ENCODE peak calls at places on chromosomes 7 and 10, in five cellular contexts. P is heart left ventricle, G is neuronal stem cell, F is uterus, U is body of pancreas. W is an unnamed sample.

GRCh38 chr7:100949931-100950443 is 653 bp downstream of the MUC3A start:
- DNase-seq in P (no peak), G (no peak), F (no peak), U (no peak), W (no peak)

GRCh38 chr10:49534670-49535381 is 4.1 kb downstream of the ERCC6 start:
- DNase-seq in P (no peak), G (no peak), F (no peak), U (no peak), W (no peak)

GRCh38 chr10:24642921-24643678 is 80.6 kb downstream of the ARHGAP21 start:
- DNase-seq in P (no peak), G (no peak), F (no peak), U (peak; percentile 16), W (peak; percentile 20)

GRCh38 chr10:78309536-78310237 is 276.0 kb downstream of the RPS24 start:
- DNase-seq in P (no peak), G (no peak), F (no peak), U (no peak), W (no peak)

GRCh38 chr10:108250954-108251620 is 1086.6 kb upstream of the SORCS1 start:
- DNase-seq in P (no peak), G (no peak), F (no peak), U (no peak), W (peak; percentile 34)

GRCh38 chr10:25017661-25018060 is 1.2 kb downstream of the THNSL1 start:
- DNase-seq in P (no peak), G (no peak), F (no peak), U (no peak), W (no peak)

GRCh38 chr7:21939858-21940322 is 5.8 kb downstream of the CDCA7L start:
- DNase-seq in P (no peak), G (no peak), F (no peak), U (no peak), W (no peak)

GRCh38 chr7:145633513-145633912 is 483.1 kb upstream of the CNTNAP2 start:
- DNase-seq in P (no peak), G (no peak), F (no peak), U (no peak), W (no peak)

GRCh38 chr7:138919256-138919655 is 61.9 kb downstream of the KIAA1549 start:
- DNase-seq in P (no peak), G (no peak), F (no peak), U (no peak), W (no peak)

GRCh38 chr10:124446830-124447740 is 2.8 kb downstream of the NKX1-2 start:
- DNase-seq in P (no peak), G (no peak), F (no peak), U (no peak), W (no peak)

GRCh38 chr10:37741831-37742230 is 115.6 kb downstream of the ZNF248 start:
- DNase-seq in P (no peak), G (no peak), F (no peak), U (no peak), W (no peak)

GRCh38 chr7:143979999-143980398 is 20.1 kb upstream of the OR6B1 start:
- DNase-seq in P (no peak), G (no peak), F (no peak), U (peak; percentile 38), W (no peak)

GRCh38 chr10:52965938-52966401 is 193.4 kb upstream of the MBL2 start:
- DNase-seq in P (no peak), G (peak; percentile 44), F (no peak), U (no peak), W (no peak)

GRCh38 chr7:149529136-149529718 is 31.6 kb upstream of the ZNF746 start:
- DNase-seq in P (no peak), G (no peak), F (no peak), U (no peak), W (no peak)

GRCh38 chr10:104937528-104937927 is 296.4 kb downstream of the SORCS3 start:
- DNase-seq in P (no peak), G (no peak), F (no peak), U (peak; percentile 58), W (no peak)

GRCh38 chr10:103493911-103494877 is 689 bp downstream of the NEURL1 start:
- DNase-seq in P (no peak), G (no peak), F (peak; percentile 60), U (peak; percentile 43), W (peak; percentile 25)

GRCh38 chr7:17195576-17195975 is 102.9 kb upstream of the AHR start:
- DNase-seq in P (no peak), G (no peak), F (no peak), U (no peak), W (no peak)

GRCh38 chr10:78149193-78149592 is 115.5 kb downstream of the RPS24 start:
- DNase-seq in P (no peak), G (no peak), F (no peak), U (no peak), W (peak; percentile 5)

GRCh38 chr7:158549176-158549833 is 38.3 kb downstream of the PTPRN2 start:
- DNase-seq in P (peak; percentile 59), G (no peak), F (peak; percentile 21), U (peak; percentile 46), W (no peak)
- H3K27ac ChIP-seq in P (no peak overlapping the region), G (no peak overlapping the region), F (no peak overlapping the region), U (no peak overlapping the region), W (no peak overlapping the region)

GRCh38 chr7:120961638-120962173 is 11.1 kb downstream of the ING3 start:
- DNase-seq in P (no peak), G (no peak), F (no peak), U (no peak), W (no peak)

GRCh38 chr7:120964088-120964487 is 13.5 kb downstream of the ING3 start:
- DNase-seq in P (no peak), G (no peak), F (no peak), U (no peak), W (no peak)

GRCh38 chr7:120966961-120967360 is 16.4 kb downstream of the ING3 start:
- DNase-seq in P (no peak), G (no peak), F (no peak), U (no peak), W (no peak)
- H3K36me3 ChIP-seq in P (peaks cover 65% of the 10 kb centered on the region), G (peaks cover 79% of the 10 kb centered on the region), F (no peaks in the 10 kb centered on the region), U (peaks cover 19% of the 10 kb centered on the region), W (peaks cover 53% of the 10 kb centered on the region)

GRCh38 chr10:80496555-80497172 is 41.0 kb upstream of the SH2D4B start:
- DNase-seq in P (no peak), G (no peak), F (no peak), U (no peak), W (no peak)
- H3K27ac ChIP-seq in P (peak overlapping the region; percentile 78), G (no peak overlapping the region), F (peak overlapping the region; percentile 83), U (peak overlapping the region; percentile 32), W (no peak overlapping the region)

DNA sequence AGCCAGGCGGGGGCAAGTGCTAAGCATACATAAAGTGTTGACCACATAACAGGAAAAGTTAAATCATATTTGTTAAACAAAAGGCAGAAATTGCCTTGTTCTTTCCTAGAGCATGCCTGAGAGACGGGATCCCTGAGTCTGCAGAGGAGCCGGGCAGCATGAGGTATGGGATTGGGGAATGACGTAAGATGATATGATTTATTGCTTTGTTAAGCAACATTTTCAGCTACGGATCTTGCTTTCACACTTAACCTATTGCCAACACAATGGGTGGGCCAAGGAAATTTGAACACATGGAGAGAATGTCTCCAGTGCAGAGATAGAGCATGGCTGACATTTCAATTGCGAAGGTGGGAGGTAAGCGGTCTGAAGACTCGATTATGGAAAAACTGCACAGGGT is 76.7 kb downstream of the EMX2 start:
- DNase-seq in P (no peak), G (no peak), F (no peak), U (no peak), W (no peak)
- H3K36me3 ChIP-seq in P (no peaks in the 10 kb centered on the region), G (no peaks in the 10 kb centered on the region), F (no peaks in the 10 kb centered on the region), U (no peaks in the 10 kb centered on the region), W (no peaks in the 10 kb centered on the region)

GRCh38 chr7:5656233-5656632 is 125.2 kb downstream of the RNF216 start:
- DNase-seq in P (no peak), G (no peak), F (no peak), U (no peak), W (no peak)
- H3K27ac ChIP-seq in P (peak overlapping the region; percentile 6), G (no peak overlapping the region), F (no peak overlapping the region), U (no peak overlapping the region), W (no peak overlapping the region)